ENCODE peak calls at places on chromosome 16, in four cellular contexts. Z, G, D and Q are unnamed samples.

GRCh38 chr16:67917140-67917851 is 14.4 kb downstream of the CTRL start:
- DNase-seq in Z (no peak), G (no peak), D (peak; percentile 35), Q (no peak)

GRCh38 chr16:1941162-1941923 is 1.7 kb downstream of the MSRB1 start:
- DNase-seq in Z (no peak), G (no peak), D (no peak), Q (no peak)

GRCh38 chr16:73268311-73268997 is 220.5 kb upstream of the ZFHX3 start:
- DNase-seq in Z (no peak), G (peak; percentile 12), D (peak; percentile 16), Q (no peak)

GRCh38 chr16:17921357-17921978 is 415.1 kb downstream of the NPIPA8 start:
- DNase-seq in Z (peak; percentile 17), G (peak; percentile 21), D (no peak), Q (no peak)

GRCh38 chr16:14004719-14005315 is 66.3 kb upstream of the MRTFB start:
- DNase-seq in Z (no peak), G (no peak), D (no peak), Q (no peak)

GRCh38 chr16:81838794-81839193 is 59.7 kb downstream of the PLCG2 start:
- DNase-seq in Z (no peak), G (peak; percentile 55), D (peak; percentile 9), Q (peak; percentile 11)

GRCh38 chr16:85490971-85491771 is 122.0 kb upstream of the GSE1 start:
- DNase-seq in Z (no peak), G (no peak), D (no peak), Q (no peak)

GRCh38 chr16:84232969-84233368 is 6.8 kb downstream of the KCNG4 start:
- DNase-seq in Z (no peak), G (no peak), D (no peak), Q (no peak)

GRCh38 chr16:11576427-11577289 is 10.1 kb downstream of the LITAF start:
- DNase-seq in Z (no peak), G (peak; percentile 81), D (no peak), Q (no peak)

GRCh38 chr16:11356573-11357331 is 11.5 kb downstream of the RMI2 start:
- DNase-seq in Z (peak; percentile 56), G (peak; percentile 43), D (peak; percentile 61), Q (peak; percentile 36)

GRCh38 chr16:566475-567361 is at the start of gene NHLRC4:
- DNase-seq in Z (peak; percentile 81), G (peak; percentile 54), D (peak; percentile 54), Q (no peak)

GRCh38 chr16:85028638-85029412 is 1.2 kb downstream of the KIAA0513 start:
- DNase-seq in Z (peak; percentile 71), G (peak; percentile 93), D (peak; percentile 47), Q (peak; percentile 62)

GRCh38 chr16:29029168-29029994 is 44.5 kb downstream of the LAT start:
- DNase-seq in Z (no peak), G (peak; percentile 92), D (peak; percentile 98), Q (peak; percentile 86)

GRCh38 chr16:28623172-28623711 is 13.4 kb upstream of the SULT1A1 start:
- DNase-seq in Z (no peak), G (peak; percentile 63), D (no peak), Q (no peak)

GRCh38 chr16:84937196-84937935 is 74.0 kb downstream of the ZDHHC7 start:
- DNase-seq in Z (no peak), G (peak; percentile 51), D (no peak), Q (no peak)

GRCh38 chr16:69494993-69495392 is 70.6 kb downstream of the CYB5B start:
- DNase-seq in Z (no peak), G (peak; percentile 42), D (no peak), Q (no peak)

GRCh38 chr16:33877-34707 is 19.3 kb downstream of the POLR3K start:
- DNase-seq in Z (no peak), G (no peak), D (no peak), Q (no peak)

GRCh38 chr16:22055881-22056280 is 36.5 kb upstream of the VWA3A start:
- DNase-seq in Z (no peak), G (peak; percentile 14), D (no peak), Q (no peak)

GRCh38 chr16:53726625-53727024 is 22.7 kb downstream of the FTO start:
- DNase-seq in Z (no peak), G (peak; percentile 75), D (peak; percentile 23), Q (peak; percentile 4)

GRCh38 chr16:28886945-28887344 is 8.7 kb downstream of the ATP2A1 start:
- DNase-seq in Z (no peak), G (no peak), D (no peak), Q (no peak)

GRCh38 chr16:9567674-9568073 is 476.2 kb downstream of the HAPSTR1 start:
- DNase-seq in Z (no peak), G (no peak), D (no peak), Q (no peak)

GRCh38 chr16:87953308-87954208 is 2.3 kb downstream of the BANP start:
- DNase-seq in Z (no peak), G (no peak), D (no peak), Q (no peak)

GRCh38 chr16:28585674-28586073 is 11.2 kb downstream of the SULT1A2 start:
- DNase-seq in Z (no peak), G (no peak), D (no peak), Q (no peak)

GRCh38 chr16:3461120-3461519 is 17.6 kb downstream of the NAA60 start:
- DNase-seq in Z (no peak), G (no peak), D (no peak), Q (no peak)

GRCh38 chr16:35404273-35404672 is 1944.9 kb downstream of the TP53TG3F start:
- DNase-seq in Z (no peak), G (no peak), D (no peak), Q (no peak)

GRCh38 chr16:10979717-10980601 is 35.6 kb downstream of the CLEC16A start:
- DNase-seq in Z (no peak), G (peak; percentile 83), D (no peak), Q (peak; percentile 57)

GRCh38 chr16:86471896-86472295 is 38.4 kb upstream of the FOXF1 start:
- DNase-seq in Z (no peak), G (no peak), D (peak; percentile 55), Q (no peak)

GRCh38 chr16:11734653-11735043 is 8.0 kb downstream of the TXNDC11 start:
- DNase-seq in Z (no peak), G (no peak), D (no peak), Q (no peak)

GRCh38 chr16:86773339-86773715 is 195.0 kb downstream of the FOXL1 start:
- DNase-seq in Z (no peak), G (no peak), D (no peak), Q (no peak)

GRCh38 chr16:10929853-10930754 is 12.2 kb downstream of the DEXI start:
- DNase-seq in Z (no peak), G (no peak), D (no peak), Q (no peak)

GRCh38 chr16:84950906-84951305 is 60.4 kb downstream of the ZDHHC7 start:
- DNase-seq in Z (no peak), G (peak; percentile 14), D (no peak), Q (no peak)

GRCh38 chr16:719815-720506 is 985 bp upstream of the ANTKMT start:
- DNase-seq in Z (no peak), G (peak; percentile 66), D (no peak), Q (no peak)

GRCh38 chr16:2180962-2181923 is 15.2 kb downstream of the CASKIN1 start:
- DNase-seq in Z (no peak), G (no peak), D (no peak), Q (no peak)

GRCh38 chr16:69199382-69199781 is 12.4 kb downstream of the SNTB2 start:
- DNase-seq in Z (no peak), G (peak; percentile 90), D (peak; percentile 78), Q (no peak)

GRCh38 chr16:69477546-69477945 is 53.1 kb downstream of the CYB5B start:
- DNase-seq in Z (no peak), G (no peak), D (peak; percentile 39), Q (peak; percentile 41)

DNA sequence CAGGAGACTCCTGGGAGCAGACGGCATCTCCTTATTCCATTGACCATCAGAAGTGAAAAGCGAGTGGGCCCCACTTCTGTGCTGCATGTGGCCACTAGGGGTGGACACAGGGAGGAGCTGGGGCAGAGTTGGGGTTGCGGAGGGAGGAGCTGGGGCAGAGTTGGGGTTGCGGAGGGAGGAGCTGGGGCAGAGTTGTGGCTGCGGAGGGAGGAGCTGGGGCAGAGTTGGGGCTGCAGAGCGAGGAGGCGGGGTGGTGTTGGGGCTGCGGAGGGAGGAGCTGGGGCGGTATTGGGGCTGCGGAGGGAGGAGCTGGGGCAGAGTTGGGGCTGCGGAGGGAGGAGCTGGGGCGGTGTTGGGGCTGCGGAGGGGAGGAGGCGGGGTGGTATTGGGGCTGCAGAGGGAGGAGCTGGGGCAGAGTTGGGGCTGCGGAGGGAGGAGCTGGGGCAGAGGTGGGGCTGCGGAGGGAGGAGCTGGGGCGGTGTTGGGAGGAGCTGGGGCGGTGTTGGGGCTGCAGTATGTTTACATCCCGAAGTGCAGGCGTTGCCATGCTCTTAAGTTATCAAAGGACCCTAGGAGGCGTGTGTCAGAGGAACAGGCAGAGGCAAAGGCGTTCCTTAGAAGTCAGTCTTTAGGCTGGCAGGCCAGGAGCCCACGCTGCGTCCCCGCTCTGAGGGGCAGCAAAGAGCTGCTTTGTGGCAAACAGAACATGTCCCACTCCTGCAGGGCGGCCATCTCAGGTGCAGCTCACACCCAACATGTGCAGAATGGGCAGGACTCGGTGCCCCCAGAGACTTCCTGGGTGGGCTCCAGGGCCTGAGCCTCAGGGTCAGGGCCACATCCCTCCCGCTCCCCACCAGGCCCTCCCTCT is 76.0 kb downstream of the ZNF778 start:
- DNase-seq in Z (no peak), G (no peak), D (peak; percentile 12), Q (no peak)
- TF ChIP-seq CTCF in Z (no peak), G (no peak), D (peak; percentile 6), Q (peak; percentile 38)

DNA sequence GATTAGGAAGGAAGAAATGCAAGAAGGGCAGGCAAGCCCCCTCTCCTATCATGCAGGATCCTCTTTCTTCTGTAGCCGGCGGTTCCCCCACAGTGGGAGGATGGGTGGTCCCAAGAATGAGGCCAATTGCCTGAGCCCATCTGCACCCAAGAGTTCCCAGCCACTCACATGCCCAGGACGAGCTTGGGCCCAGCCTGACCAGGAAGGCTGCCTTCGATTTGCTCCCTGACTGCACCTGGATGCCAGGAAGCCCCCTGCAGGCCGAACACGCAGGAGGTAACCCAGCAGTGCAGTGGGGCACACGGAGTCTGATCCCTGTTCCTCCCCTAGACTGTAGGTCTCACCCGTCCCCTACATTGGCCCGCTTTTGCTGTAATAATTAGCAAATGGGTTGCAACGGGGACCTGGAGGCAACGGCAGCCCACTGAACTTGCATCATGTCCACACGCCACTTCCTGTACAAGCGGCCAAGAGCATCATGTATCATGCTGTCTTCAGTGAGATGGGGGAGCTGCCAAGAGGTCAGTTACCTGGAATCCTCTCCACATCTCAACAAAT is 67.5 kb downstream of the AMFR start:
- DNase-seq in Z (no peak), G (no peak), D (no peak), Q (no peak)
- TF ChIP-seq CTCF in Z (no peak), G (peak; percentile 5), D (no peak), Q (peak; percentile 47)

DNA sequence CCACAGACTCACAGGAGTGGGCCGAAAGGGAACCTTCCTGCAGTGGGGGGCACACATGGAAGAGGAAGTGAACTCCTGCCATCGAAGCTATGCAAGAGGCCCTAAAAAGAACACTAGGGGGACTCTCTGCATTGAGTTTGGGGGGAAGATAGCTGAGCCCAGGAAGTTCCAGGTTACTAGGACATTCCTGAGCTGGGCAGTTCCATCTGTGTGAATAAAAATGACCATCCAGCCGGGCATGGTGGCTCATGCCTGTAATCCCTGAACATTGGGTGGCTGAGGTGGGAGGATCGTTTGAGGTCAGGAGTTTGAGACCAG is 211.8 kb downstream of the ZNF423 start:
- DNase-seq in Z (no peak), G (no peak), D (no peak), Q (no peak)
- TF ChIP-seq CTCF in Z (no peak), G (no peak), D (no peak), Q (no peak)

GRCh38 chr16:55466209-55466608 is 12.8 kb upstream of the MMP2 start:
- DNase-seq in Z (no peak), G (no peak), D (no peak), Q (no peak)
- TF ChIP-seq CTCF in Z (no peak), G (no peak), D (no peak), Q (no peak)

GRCh38 chr16:56277040-56277439 is 85.8 kb downstream of the GNAO1 start:
- DNase-seq in Z (no peak), G (no peak), D (no peak), Q (no peak)
- TF ChIP-seq CTCF in Z (no peak), G (peak; percentile 9), D (no peak), Q (peak; percentile 60)